ENCODE peak calls at places on chromosomes 6 and 20, in four cellular contexts. G is PC-9, U is GM13977, N is brain microvascular endothelial cell. J is an unnamed sample.

GRCh38 chr6:149004664-149005063 is 257.8 kb downstream of the UST start:
- DNase-seq in G (no peak), N (no peak), U (no peak), J (no peak)

GRCh38 chr20:57180954-57181353 is 85.5 kb downstream of the BMP7 start:
- DNase-seq in U (no peak), G (peak), N (no peak), J (no peak)

GRCh38 chr6:88339816-88340215 is 173.7 kb upstream of the CNR1 start:
- DNase-seq in N (no peak), U (no peak), G (no peak), J (no peak)

GRCh38 chr20:4017051-4017702 is 1.8 kb upstream of the RNF24 start:
- DNase-seq in U (no peak), G (no peak), N (no peak), J (no peak)

GRCh38 chr6:82073484-82073883 is 174.1 kb downstream of the IBTK start:
- DNase-seq in N (no peak), G (no peak), U (no peak), J (no peak)

GRCh38 chr6:100346828-100347227 is 117.9 kb downstream of the SIM1 start:
- DNase-seq in N (no peak), G (no peak), U (no peak), J (no peak)

GRCh38 chr20:23086056-23086551 is at the start of gene CD93:
- DNase-seq in U (peak), G (no peak), N (peak), J (peak)

GRCh38 chr6:87082160-87082721 is 12.7 kb downstream of the CGA start:
- DNase-seq in N (no peak), U (no peak), G (no peak), J (no peak)

GRCh38 chr6:95091823-95092436 is 485.4 kb upstream of the MANEA start:
- DNase-seq in U (no peak), G (no peak), N (peak), J (no peak)

GRCh38 chr6:38531134-38531533 is 108.6 kb downstream of the BTBD9 start:
- DNase-seq in N (no peak), G (no peak), U (no peak), J (no peak)

GRCh38 chr20:63293866-63294535 is 1.0 kb downstream of the COL20A1 start:
- DNase-seq in U (no peak), N (no peak), G (no peak), J (no peak)

GRCh38 chr6:52310932-52311331 is 26.4 kb upstream of the MCM3 start:
- DNase-seq in U (no peak), N (no peak), G (no peak), J (peak)

GRCh38 chr6:112332274-112332673 is 14.9 kb upstream of the RFPL4B start:
- DNase-seq in G (peak), N (no peak), U (no peak), J (no peak)

GRCh38 chr20:56431451-56431850 is 19.4 kb downstream of the CASS4 start:
- DNase-seq in U (no peak), N (no peak), G (no peak), J (no peak)

GRCh38 chr20:17583126-17583525 is 13.3 kb downstream of the DSTN start:
- DNase-seq in G (no peak), U (no peak), N (no peak), J (no peak)

GRCh38 chr6:5053038-5053437 is 32.1 kb upstream of the PPP1R3G start:
- DNase-seq in U (no peak), G (no peak), N (no peak), J (no peak)

GRCh38 chr6:20991910-20992309 is 457.7 kb downstream of the CDKAL1 start:
- DNase-seq in N (no peak), U (no peak), G (no peak), J (no peak)

GRCh38 chr6:49462599-49462926 is 490 bp downstream of the MMUT start:
- DNase-seq in N (no peak), G (no peak), U (no peak), J (no peak)

GRCh38 chr6:33192105-33192646 is at the start of gene COL11A2:
- DNase-seq in G (no peak), N (no peak), U (peak), J (no peak)

GRCh38 chr6:32519117-32519909 is 10.8 kb downstream of the HLA-DRB5 start:
- DNase-seq in N (no peak), U (no peak), G (no peak), J (no peak)

GRCh38 chr20:3728354-3728753 is 4.1 kb upstream of the HSPA12B start:
- DNase-seq in N (no peak), U (no peak), G (no peak), J (no peak)

GRCh38 chr20:49929142-49929494 is 7.1 kb upstream of the RNF114 start:
- DNase-seq in G (no peak), N (no peak), U (no peak), J (no peak)

GRCh38 chr6:42845327-42845694 is 34.1 kb upstream of the RPL7L1 start:
- DNase-seq in N (no peak), U (no peak), G (no peak), J (no peak)

GRCh38 chr6:45432944-45433343 is 55.2 kb upstream of the SUPT3H start:
- DNase-seq in G (no peak), U (no peak), N (no peak), J (no peak)

GRCh38 chr6:147603392-147604081 is 95.0 kb downstream of the SAMD5 start:
- DNase-seq in N (no peak), U (no peak), G (no peak), J (no peak)

DNA sequence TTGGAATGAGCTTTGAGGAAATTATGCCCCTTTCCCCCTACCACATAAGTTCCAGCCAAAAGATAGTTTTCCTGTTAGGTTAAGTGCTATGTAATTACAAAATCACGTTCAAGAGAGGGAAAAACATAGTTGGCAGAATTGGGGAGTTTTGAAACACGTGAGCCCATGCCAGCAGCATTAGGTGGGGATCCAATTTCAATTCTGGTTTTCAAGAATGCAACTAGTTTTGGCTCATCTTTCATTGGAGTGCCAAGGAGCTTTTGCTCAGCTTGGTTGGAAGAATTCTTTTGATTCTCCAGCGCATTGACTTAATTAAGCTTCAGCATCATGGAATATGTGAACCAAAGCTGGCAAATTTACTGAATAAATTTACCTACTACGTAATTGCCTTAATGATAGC is 95.9 kb downstream of the SAMD5 start:
- DNase-seq in N (no peak), G (no peak), U (no peak), J (no peak)
- TF ChIP-seq CTCF in N (no peak), G (no peak), U (no peak), J (no peak)

GRCh38 chr6:292506-293184 is 358 bp downstream of the DUSP22 start:
- DNase-seq in N (no peak), U (peak), G (no peak), J (peak)
- TF ChIP-seq CTCF in N (no peak), U (no peak), G (no peak), J (no peak)

GRCh38 chr6:110728501-110728900 is 86.8 kb downstream of the CDK19 start:
- DNase-seq in U (peak), G (no peak), N (no peak), J (no peak)

GRCh38 chr6:110731196-110731595 is 84.1 kb downstream of the CDK19 start:
- DNase-seq in G (no peak), U (no peak), N (no peak), J (no peak)

GRCh38 chr6:110731898-110732297 is 83.4 kb downstream of the CDK19 start:
- DNase-seq in N (no peak), G (no peak), U (no peak), J (no peak)
- TF ChIP-seq CTCF in N (peak), G (no peak), U (peak), J (no peak)

GRCh38 chr20:20031790-20032189 is 14.6 kb downstream of the NAA20 start:
- DNase-seq in U (no peak), N (no peak), G (no peak), J (no peak)
- TF ChIP-seq CTCF in U (no peak), N (no peak), G (no peak), J (no peak)

GRCh38 chr6:128007658-128008057 is 106.8 kb upstream of the THEMIS start:
- DNase-seq in G (no peak), U (no peak), N (no peak), J (no peak)
- TF ChIP-seq CTCF in G (no peak), U (no peak), N (no peak), J (no peak)

DNA sequence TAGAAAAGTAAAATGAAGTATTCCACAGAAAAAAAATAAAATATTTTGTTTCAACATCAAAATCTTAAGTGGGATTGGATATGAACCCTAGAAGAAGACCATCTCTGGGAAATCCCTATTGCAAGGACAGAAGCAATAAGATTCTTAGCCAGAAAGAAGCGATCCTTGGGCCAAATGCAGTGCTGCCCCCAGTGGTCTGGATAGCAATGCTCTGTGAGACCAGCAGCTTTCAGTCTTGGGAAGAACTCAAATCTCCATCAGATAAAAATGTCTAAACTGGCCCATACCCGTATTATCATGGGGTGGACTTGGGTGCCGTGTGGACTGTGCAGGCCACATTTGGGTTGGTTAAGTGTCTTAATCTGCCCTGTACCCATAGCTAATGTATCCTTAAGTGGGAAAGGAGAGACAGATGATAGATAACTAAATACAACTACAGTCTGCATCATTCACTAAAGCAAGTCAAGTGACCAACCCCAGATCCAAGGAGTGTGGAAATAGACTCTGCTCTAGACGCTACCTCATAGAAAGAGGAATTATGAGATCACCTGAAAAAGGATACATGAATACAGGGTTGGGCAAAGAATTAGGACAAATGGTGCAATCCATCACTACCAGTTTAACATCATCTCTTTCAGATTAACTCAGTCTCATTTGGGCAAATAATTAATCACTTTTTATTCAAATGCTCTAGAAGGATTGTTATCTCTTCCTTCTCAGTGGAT is 38.9 kb upstream of the SNAP25 start:
- DNase-seq in G (no peak), N (peak), U (no peak), J (no peak)
- TF ChIP-seq CTCF in G (peak), N (peak), U (peak), J (no peak)

GRCh38 chr6:28485482-28485881 is 30.1 kb downstream of the GPX6 start:
- DNase-seq in N (no peak), U (no peak), G (no peak), J (no peak)

GRCh38 chr6:28486988-28487742 is 28.4 kb downstream of the GPX6 start:
- DNase-seq in G (no peak), U (no peak), N (no peak), J (no peak)

GRCh38 chr6:28488916-28489365 is 26.7 kb downstream of the GPX6 start:
- DNase-seq in U (no peak), N (peak), G (peak), J (no peak)

GRCh38 chr6:28489366-28490190 is 26.0 kb downstream of the GPX6 start:
- DNase-seq in G (peak), U (peak), N (peak), J (no peak)

GRCh38 chr6:28486533-28486932 is 29.1 kb downstream of the GPX6 start:
- DNase-seq in N (no peak), G (no peak), U (no peak), J (no peak)
- TF ChIP-seq CTCF in N (no peak), G (no peak), U (no peak), J (no peak)

DNA sequence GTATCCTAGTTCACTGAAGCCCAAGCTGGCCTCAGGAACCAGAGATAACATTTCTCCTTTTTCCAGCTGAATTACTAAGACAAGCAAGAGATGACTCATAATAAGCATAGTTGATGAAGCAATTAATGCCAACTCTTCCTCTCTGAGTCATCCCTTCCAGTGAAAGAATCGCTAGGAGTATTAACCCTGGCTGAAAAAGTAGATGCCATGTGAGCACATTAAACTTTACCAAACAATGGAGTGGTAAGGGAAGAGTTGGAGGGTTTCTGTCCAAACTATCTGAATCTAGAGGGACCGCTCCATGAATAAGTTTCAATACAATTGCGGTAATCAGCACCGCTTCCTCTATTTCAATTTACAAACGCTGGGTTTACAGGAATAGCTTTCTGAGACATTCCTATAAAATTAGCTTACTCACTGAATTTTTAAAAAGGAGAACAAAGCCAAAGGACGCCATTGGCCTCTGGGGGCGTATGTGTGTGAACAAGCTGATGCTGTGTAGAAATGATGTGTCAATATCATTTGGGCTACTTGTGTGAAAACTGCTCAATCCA is 48.3 kb downstream of the ATXN1 start:
- DNase-seq in N (peak), G (peak), U (no peak), J (peak)
- TF ChIP-seq CTCF in N (peak), G (peak), U (peak), J (peak)

DNA sequence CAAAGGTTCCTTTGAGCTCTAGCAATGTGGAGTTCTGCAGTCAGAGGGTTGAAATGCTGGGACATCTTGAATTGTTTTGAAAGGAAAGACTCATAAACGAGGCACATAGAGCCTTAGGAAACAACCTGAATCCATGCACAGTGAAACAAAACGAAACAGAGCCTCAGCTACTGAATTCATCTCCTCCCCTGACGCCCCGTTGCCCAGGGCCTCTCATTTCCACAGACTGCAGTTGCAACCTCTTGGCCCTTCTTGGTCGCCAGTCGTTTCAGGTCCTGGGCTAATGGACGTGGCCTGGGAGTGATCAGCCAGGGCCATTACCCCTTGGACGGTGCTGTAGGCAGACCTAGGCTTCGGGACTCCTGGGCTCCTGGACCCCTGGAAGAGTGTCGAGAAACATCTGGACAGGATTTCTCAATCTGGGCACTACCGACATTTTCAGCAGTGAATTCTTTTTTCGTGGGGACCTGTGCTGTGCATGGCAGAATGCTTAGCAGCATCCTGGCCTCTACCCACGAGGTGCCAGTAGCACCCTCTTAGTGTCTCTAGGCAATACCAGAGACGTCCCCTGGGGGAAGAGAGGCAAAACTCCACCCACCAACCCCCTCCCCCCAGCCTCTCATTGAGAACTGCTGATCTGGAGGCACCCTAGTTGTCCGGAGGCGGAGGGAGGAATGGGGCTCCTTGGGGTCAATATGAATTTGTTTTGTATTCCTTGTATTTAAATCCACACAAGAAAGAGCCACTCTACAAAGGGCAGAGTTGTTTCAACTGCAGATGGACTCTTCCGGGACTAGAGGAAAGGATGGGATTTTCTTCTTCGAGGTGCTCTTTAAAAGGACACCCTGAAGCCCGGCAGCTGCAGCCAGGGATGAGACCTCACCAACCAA is 50.2 kb downstream of the TMEM242 start:
- DNase-seq in G (no peak), N (no peak), U (no peak), J (no peak)
- TF ChIP-seq CTCF in G (no peak), N (no peak), U (no peak), J (no peak)

J was measured in CD14-positive monocyte.